ENCODE peak calls at places on chromosomes 3 and 15, in ten cellular contexts. One of them, this sample, is unnamed.
A peak's percentile ranks its signal among the peaks of the same experiment; 100 is the strongest.

GRCh38 chr15:70258369-70259029 is 160.8 kb upstream of the TLE3 start:
- DNase-seq in breast epithelium: no peak
- DNase-seq in HL-60: peak; percentile 82
- DNase-seq in NB4: peak; percentile 95
- DNase-seq in AG04450: no peak
- DNase-seq in bronchial epithelial cell: no peak
- DNase-seq in astrocyte of the spinal cord: no peak
- DNase-seq in cardiac fibroblast: no peak
- DNase-seq in adrenal gland: no peak
- DNase-seq in left lung: peak; percentile 56
- DNase-seq in this sample: no peak

GRCh38 chr3:188151438-188151837 is 2.5 kb upstream of the LPP start:
- DNase-seq in breast epithelium: no peak
- DNase-seq in HL-60: no peak
- DNase-seq in NB4: no peak
- DNase-seq in AG04450: peak; percentile 20
- DNase-seq in bronchial epithelial cell: no peak
- DNase-seq in astrocyte of the spinal cord: no peak
- DNase-seq in cardiac fibroblast: peak; percentile 31
- DNase-seq in adrenal gland: no peak
- DNase-seq in left lung: no peak
- DNase-seq in this sample: no peak

GRCh38 chr3:151630938-151631417 is 102.7 kb upstream of the AADACL2 start:
- DNase-seq in breast epithelium: no peak
- DNase-seq in HL-60: no peak
- DNase-seq in NB4: no peak
- DNase-seq in AG04450: no peak
- DNase-seq in bronchial epithelial cell: peak; percentile 33
- DNase-seq in astrocyte of the spinal cord: peak; percentile 37
- DNase-seq in cardiac fibroblast: peak; percentile 79
- DNase-seq in adrenal gland: no peak
- DNase-seq in left lung: no peak
- DNase-seq in this sample: peak; percentile 11

GRCh38 chr3:61876797-61877196 is 315.4 kb downstream of the PTPRG start:
- DNase-seq in breast epithelium: no peak
- DNase-seq in HL-60: no peak
- DNase-seq in NB4: no peak
- DNase-seq in AG04450: peak; percentile 20
- DNase-seq in bronchial epithelial cell: no peak
- DNase-seq in astrocyte of the spinal cord: peak; percentile 40
- DNase-seq in cardiac fibroblast: peak; percentile 74
- DNase-seq in adrenal gland: no peak
- DNase-seq in left lung: no peak
- DNase-seq in this sample: peak; percentile 58

GRCh38 chr3:157130138-157130880 is 29.6 kb downstream of the CCNL1 start:
- DNase-seq in breast epithelium: peak; percentile 60
- DNase-seq in HL-60: peak; percentile 16
- DNase-seq in NB4: peak; percentile 89
- DNase-seq in AG04450: no peak
- DNase-seq in bronchial epithelial cell: peak; percentile 65
- DNase-seq in astrocyte of the spinal cord: peak; percentile 87
- DNase-seq in cardiac fibroblast: peak; percentile 70
- DNase-seq in adrenal gland: no peak
- DNase-seq in left lung: peak; percentile 63
- DNase-seq in this sample: no peak

GRCh38 chr3:150094150-150094932 is 123.6 kb upstream of the PFN2 start:
- DNase-seq in breast epithelium: no peak
- DNase-seq in HL-60: no peak
- DNase-seq in NB4: no peak
- DNase-seq in AG04450: no peak
- DNase-seq in bronchial epithelial cell: peak; percentile 96
- DNase-seq in astrocyte of the spinal cord: peak; percentile 53
- DNase-seq in cardiac fibroblast: peak; percentile 74
- DNase-seq in adrenal gland: no peak
- DNase-seq in left lung: no peak
- DNase-seq in this sample: no peak

GRCh38 chr3:48428863-48429415 is 947 bp downstream of the PLXNB1 start:
- DNase-seq in breast epithelium: no peak
- DNase-seq in HL-60: no peak
- DNase-seq in NB4: no peak
- DNase-seq in AG04450: no peak
- DNase-seq in bronchial epithelial cell: no peak
- DNase-seq in astrocyte of the spinal cord: no peak
- DNase-seq in cardiac fibroblast: peak; percentile 19
- DNase-seq in adrenal gland: peak; percentile 63
- DNase-seq in left lung: no peak
- DNase-seq in this sample: no peak

GRCh38 chr15:99296386-99296785 is 45.1 kb downstream of the LRRC28 start:
- DNase-seq in breast epithelium: no peak
- DNase-seq in HL-60: no peak
- DNase-seq in NB4: no peak
- DNase-seq in AG04450: no peak
- DNase-seq in bronchial epithelial cell: no peak
- DNase-seq in astrocyte of the spinal cord: no peak
- DNase-seq in cardiac fibroblast: no peak
- DNase-seq in adrenal gland: no peak
- DNase-seq in left lung: no peak
- DNase-seq in this sample: no peak

GRCh38 chr3:42688487-42689420 is 3.4 kb downstream of the KLHL40 start:
- DNase-seq in breast epithelium: no peak
- DNase-seq in HL-60: no peak
- DNase-seq in NB4: no peak
- DNase-seq in AG04450: no peak
- DNase-seq in bronchial epithelial cell: no peak
- DNase-seq in astrocyte of the spinal cord: no peak
- DNase-seq in cardiac fibroblast: no peak
- DNase-seq in adrenal gland: no peak
- DNase-seq in left lung: peak; percentile 15
- DNase-seq in this sample: no peak

DNA sequence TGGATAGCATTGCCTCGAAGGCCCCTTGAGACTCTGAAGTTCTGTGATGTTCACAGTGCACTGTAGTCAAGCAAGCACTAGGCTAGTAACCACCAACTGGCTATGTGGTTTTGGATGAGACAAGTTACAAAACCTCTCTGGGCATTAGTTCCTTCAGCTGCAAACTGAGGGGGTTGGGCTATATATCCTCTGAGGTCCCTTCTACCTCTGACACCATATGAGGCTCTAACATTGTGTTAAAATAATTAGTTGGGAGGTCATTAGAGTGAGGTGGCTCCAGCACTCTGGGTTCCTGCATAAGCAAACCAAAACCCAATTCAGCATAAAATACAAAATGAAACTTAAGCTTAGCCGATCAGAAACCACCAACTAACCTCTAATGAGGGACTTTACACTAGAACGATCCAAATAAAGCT is 209.5 kb upstream of the LRRN1 start:
- DNase-seq in breast epithelium: no peak
- DNase-seq in HL-60: peak; percentile 96
- DNase-seq in NB4: peak; percentile 95
- DNase-seq in AG04450: no peak
- DNase-seq in bronchial epithelial cell: no peak
- DNase-seq in astrocyte of the spinal cord: no peak
- DNase-seq in cardiac fibroblast: no peak
- DNase-seq in adrenal gland: no peak
- DNase-seq in left lung: no peak
- DNase-seq in this sample: no peak
- TF ChIP-seq CTCF in breast epithelium: no peak
- TF ChIP-seq CTCF in HL-60: no peak
- TF ChIP-seq CTCF in NB4: no peak
- TF ChIP-seq CTCF in AG04450: no peak
- TF ChIP-seq CTCF in bronchial epithelial cell: no peak
- TF ChIP-seq CTCF in astrocyte of the spinal cord: no peak
- TF ChIP-seq CTCF in cardiac fibroblast: no peak
- TF ChIP-seq CTCF in adrenal gland: no peak
- TF ChIP-seq CTCF in left lung: no peak
- TF ChIP-seq CTCF in this sample: no peak

GRCh38 chr3:59444293-59444671 is 394.5 kb upstream of the CFAP20DC start:
- DNase-seq in breast epithelium: no peak
- DNase-seq in HL-60: no peak
- DNase-seq in NB4: no peak
- DNase-seq in AG04450: no peak
- DNase-seq in bronchial epithelial cell: no peak
- DNase-seq in astrocyte of the spinal cord: no peak
- DNase-seq in cardiac fibroblast: no peak
- DNase-seq in adrenal gland: no peak
- DNase-seq in left lung: no peak
- DNase-seq in this sample: no peak
- H3K4me3 ChIP-seq in breast epithelium: no peak overlapping the region
- H3K4me3 ChIP-seq in HL-60: no peak overlapping the region
- H3K4me3 ChIP-seq in NB4: no peak overlapping the region
- H3K4me3 ChIP-seq in AG04450: no peak overlapping the region
- H3K4me3 ChIP-seq in bronchial epithelial cell: no peak overlapping the region
- H3K4me3 ChIP-seq in astrocyte of the spinal cord: no peak overlapping the region
- H3K4me3 ChIP-seq in cardiac fibroblast: no peak overlapping the region
- H3K4me3 ChIP-seq in adrenal gland: no peak overlapping the region
- H3K4me3 ChIP-seq in left lung: no peak overlapping the region
- H3K4me3 ChIP-seq in this sample: no peak overlapping the region

GRCh38 chr15:84981054-84981710 is 474 bp upstream of the PDE8A start:
- DNase-seq in breast epithelium: peak; percentile 89
- DNase-seq in HL-60: peak; percentile 94
- DNase-seq in NB4: peak; percentile 99
- DNase-seq in AG04450: peak; percentile 91
- DNase-seq in bronchial epithelial cell: peak; percentile 83
- DNase-seq in astrocyte of the spinal cord: peak; percentile 98
- DNase-seq in cardiac fibroblast: peak; percentile 97
- DNase-seq in adrenal gland: peak; percentile 97
- DNase-seq in left lung: peak; percentile 96
- DNase-seq in this sample: peak; percentile 84
- TF ChIP-seq CTCF in breast epithelium: peak; percentile 52
- TF ChIP-seq CTCF in HL-60: no peak
- TF ChIP-seq CTCF in NB4: no peak
- TF ChIP-seq CTCF in AG04450: no peak
- TF ChIP-seq CTCF in bronchial epithelial cell: peak; percentile 17
- TF ChIP-seq CTCF in astrocyte of the spinal cord: no peak
- TF ChIP-seq CTCF in cardiac fibroblast: no peak
- TF ChIP-seq CTCF in adrenal gland: peak; percentile 17
- TF ChIP-seq CTCF in left lung: peak; percentile 65
- TF ChIP-seq CTCF in this sample: no peak

GRCh38 chr3:13550257-13550693 is 1.4 kb downstream of the FBLN2 start:
- DNase-seq in breast epithelium: no peak
- DNase-seq in HL-60: no peak
- DNase-seq in NB4: peak; percentile 16
- DNase-seq in AG04450: no peak
- DNase-seq in bronchial epithelial cell: no peak
- DNase-seq in astrocyte of the spinal cord: no peak
- DNase-seq in cardiac fibroblast: no peak
- DNase-seq in adrenal gland: no peak
- DNase-seq in left lung: no peak
- DNase-seq in this sample: no peak
- H3K4me3 ChIP-seq in breast epithelium: peak overlapping the region; percentile 76
- H3K4me3 ChIP-seq in HL-60: no peak overlapping the region
- H3K4me3 ChIP-seq in NB4: no peak overlapping the region
- H3K4me3 ChIP-seq in AG04450: no peak overlapping the region
- H3K4me3 ChIP-seq in bronchial epithelial cell: no peak overlapping the region
- H3K4me3 ChIP-seq in astrocyte of the spinal cord: no peak overlapping the region
- H3K4me3 ChIP-seq in cardiac fibroblast: no peak overlapping the region
- H3K4me3 ChIP-seq in adrenal gland: no peak overlapping the region
- H3K4me3 ChIP-seq in left lung: no peak overlapping the region
- H3K4me3 ChIP-seq in this sample: no peak overlapping the region

DNA sequence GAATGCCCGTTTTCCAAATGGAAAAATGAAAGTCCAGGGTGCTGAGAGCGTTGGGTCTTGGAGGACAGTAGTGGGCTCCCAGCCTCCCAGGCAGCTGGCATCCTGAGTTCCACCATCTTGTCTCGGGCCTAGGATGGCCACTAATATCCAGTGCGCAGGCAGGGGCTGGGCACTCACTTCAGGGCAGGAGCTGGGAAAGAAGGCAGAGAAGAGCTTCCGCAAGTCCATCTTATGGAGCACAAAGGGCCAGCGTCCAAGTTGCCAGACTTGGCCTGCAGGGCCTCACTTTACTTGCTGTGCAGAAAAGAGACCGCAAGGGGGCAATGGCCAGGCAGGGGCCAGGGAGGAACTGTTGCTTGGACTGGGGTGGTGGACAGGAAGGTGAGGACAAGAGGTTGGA is 46.1 kb downstream of the IQSEC1 start:
- DNase-seq in breast epithelium: no peak
- DNase-seq in HL-60: no peak
- DNase-seq in NB4: no peak
- DNase-seq in AG04450: no peak
- DNase-seq in bronchial epithelial cell: no peak
- DNase-seq in astrocyte of the spinal cord: no peak
- DNase-seq in cardiac fibroblast: no peak
- DNase-seq in adrenal gland: no peak
- DNase-seq in left lung: no peak
- DNase-seq in this sample: no peak
- TF ChIP-seq CTCF in breast epithelium: no peak
- TF ChIP-seq CTCF in HL-60: no peak
- TF ChIP-seq CTCF in NB4: no peak
- TF ChIP-seq CTCF in AG04450: peak; percentile 15
- TF ChIP-seq CTCF in bronchial epithelial cell: no peak
- TF ChIP-seq CTCF in astrocyte of the spinal cord: peak; percentile 4
- TF ChIP-seq CTCF in cardiac fibroblast: no peak
- TF ChIP-seq CTCF in adrenal gland: no peak
- TF ChIP-seq CTCF in left lung: no peak
- TF ChIP-seq CTCF in this sample: no peak

DNA sequence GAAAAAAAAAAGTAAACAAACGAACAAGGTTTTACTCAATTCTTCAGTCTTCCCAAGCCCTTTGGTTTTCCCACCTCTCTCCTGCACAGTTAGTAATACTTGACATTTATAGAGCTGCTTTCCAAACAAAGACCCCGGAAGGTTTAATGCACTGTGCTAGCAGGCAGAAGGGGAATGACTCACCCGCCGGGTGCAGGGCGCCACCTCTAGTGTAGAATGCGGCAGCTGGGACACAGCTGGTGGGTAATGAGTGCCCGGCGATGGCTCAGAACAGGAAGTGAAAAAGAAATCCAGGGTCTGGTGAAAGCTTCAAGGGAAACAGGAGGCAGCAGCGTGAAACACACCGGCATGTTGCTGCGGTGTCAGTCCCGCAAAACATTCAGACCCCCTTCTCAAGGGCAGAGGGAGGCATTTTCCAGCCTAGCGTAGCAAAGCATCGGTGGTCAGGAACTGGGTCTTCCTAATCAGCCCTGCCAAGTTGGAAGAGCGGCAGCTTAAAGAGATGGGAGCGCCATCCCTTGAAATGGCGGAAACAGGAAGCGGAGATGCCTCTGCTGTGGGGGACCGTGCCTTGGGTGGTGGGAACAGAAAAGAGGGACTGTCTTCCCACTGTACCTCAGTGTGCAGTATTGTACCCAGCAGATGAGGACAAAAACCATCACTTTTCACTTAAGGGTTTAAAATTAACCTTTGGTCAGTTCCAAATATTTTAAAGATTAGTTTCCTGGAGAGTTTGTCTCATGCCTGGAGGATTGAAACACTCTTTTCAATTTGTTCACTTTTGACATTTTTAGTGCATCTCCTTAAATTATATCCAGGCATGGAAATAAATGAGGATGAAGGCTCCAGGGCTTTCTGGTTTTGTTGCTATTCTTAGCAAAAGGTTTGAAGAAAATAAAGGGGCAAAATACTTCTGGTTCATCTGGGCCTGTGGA is 160.8 kb upstream of the MCTP2 start:
- DNase-seq in breast epithelium: no peak
- DNase-seq in HL-60: peak; percentile 9
- DNase-seq in NB4: peak; percentile 79
- DNase-seq in AG04450: no peak
- DNase-seq in bronchial epithelial cell: peak; percentile 48
- DNase-seq in astrocyte of the spinal cord: peak; percentile 66
- DNase-seq in cardiac fibroblast: no peak
- DNase-seq in adrenal gland: no peak
- DNase-seq in left lung: peak; percentile 38
- DNase-seq in this sample: no peak
- H3K4me3 ChIP-seq in breast epithelium: no peak overlapping the region
- H3K4me3 ChIP-seq in HL-60: no peak overlapping the region
- H3K4me3 ChIP-seq in NB4: no peak overlapping the region
- H3K4me3 ChIP-seq in AG04450: no peak overlapping the region
- H3K4me3 ChIP-seq in bronchial epithelial cell: no peak overlapping the region
- H3K4me3 ChIP-seq in astrocyte of the spinal cord: no peak overlapping the region
- H3K4me3 ChIP-seq in cardiac fibroblast: no peak overlapping the region
- H3K4me3 ChIP-seq in adrenal gland: no peak overlapping the region
- H3K4me3 ChIP-seq in left lung: no peak overlapping the region
- H3K4me3 ChIP-seq in this sample: no peak overlapping the region

GRCh38 chr3:170961616-170962400 is 53.4 kb upstream of the EIF5A2 start:
- DNase-seq in breast epithelium: no peak
- DNase-seq in HL-60: no peak
- DNase-seq in NB4: peak; percentile 57
- DNase-seq in AG04450: peak; percentile 10
- DNase-seq in bronchial epithelial cell: peak; percentile 43
- DNase-seq in astrocyte of the spinal cord: peak; percentile 62
- DNase-seq in cardiac fibroblast: peak; percentile 77
- DNase-seq in adrenal gland: no peak
- DNase-seq in left lung: no peak
- DNase-seq in this sample: no peak
- TF ChIP-seq CTCF in breast epithelium: peak; percentile 72
- TF ChIP-seq CTCF in HL-60: peak; percentile 5
- TF ChIP-seq CTCF in NB4: peak; percentile 42
- TF ChIP-seq CTCF in AG04450: peak; percentile 65
- TF ChIP-seq CTCF in bronchial epithelial cell: peak; percentile 45
- TF ChIP-seq CTCF in astrocyte of the spinal cord: peak; percentile 45
- TF ChIP-seq CTCF in cardiac fibroblast: peak; percentile 52
- TF ChIP-seq CTCF in adrenal gland: peak; percentile 65
- TF ChIP-seq CTCF in left lung: peak; percentile 46
- TF ChIP-seq CTCF in this sample: peak; percentile 53

This sample was measured in retinal pigment epithelial cell.